ENCODE peak calls at places on chromosomes 6 and 20, in ten cellular contexts. M, I, H, V, S, K, E, O, F and U are unnamed samples.

GRCh38 chr6:42227173-42227850 is 9.7 kb upstream of the MRPS10 start:
- DNase-seq in E (peak; percentile 16), K (no peak), O (no peak), V (no peak), M (no peak), F (no peak), S (no peak), H (no peak), I (no peak), U (no peak)

GRCh38 chr20:56373942-56374341 is 15.2 kb downstream of the FAM210B start:
- DNase-seq in I (no peak), O (no peak), E (no peak), H (no peak), M (no peak), S (peak; percentile 62), V (no peak), F (no peak), K (no peak), U (no peak)

GRCh38 chr20:3629893-3630292 is 33.3 kb downstream of the GFRA4 start:
- DNase-seq in S (no peak), O (no peak), H (no peak), V (no peak), E (no peak), M (no peak), K (no peak), F (no peak), I (no peak), U (no peak)

GRCh38 chr6:150079604-150080003 is 10.7 kb upstream of the ULBP3 start:
- DNase-seq in E (no peak), V (no peak), I (no peak), O (no peak), S (no peak), K (no peak), H (no peak), M (no peak), F (no peak), U (no peak)

GRCh38 chr6:15550724-15551123 is 112.1 kb downstream of the DTNBP1 start:
- DNase-seq in F (no peak), V (no peak), O (no peak), H (no peak), S (no peak), I (no peak), M (no peak), E (no peak), K (no peak), U (no peak)

GRCh38 chr6:52664991-52665686 is 5.8 kb upstream of the TMEM14A start:
- DNase-seq in S (no peak), K (no peak), H (no peak), F (no peak), E (no peak), I (no peak), O (no peak), M (no peak), V (no peak), U (no peak)

GRCh38 chr6:106119526-106119925 is 33.4 kb downstream of the PRDM1 start:
- DNase-seq in V (no peak), K (no peak), O (no peak), S (peak; percentile 77), E (no peak), I (no peak), M (no peak), F (no peak), H (no peak), U (no peak)

GRCh38 chr6:5497896-5498578 is 236.7 kb downstream of the FARS2 start:
- DNase-seq in E (no peak), V (no peak), O (no peak), K (no peak), S (no peak), I (no peak), H (no peak), M (no peak), F (no peak), U (no peak)

GRCh38 chr20:310645-311044 is 13.3 kb downstream of the ZCCHC3 start:
- DNase-seq in O (no peak), H (no peak), I (no peak), V (no peak), E (no peak), S (no peak), F (no peak), K (no peak), M (no peak), U (no peak)

GRCh38 chr20:311603-312002 is 13.7 kb upstream of the SOX12 start:
- DNase-seq in H (no peak), K (no peak), E (no peak), V (no peak), O (no peak), S (no peak), I (no peak), F (no peak), M (no peak), U (no peak)

GRCh38 chr20:309306-309840 is 12.0 kb downstream of the ZCCHC3 start:
- DNase-seq in H (no peak), I (no peak), V (no peak), F (no peak), O (peak; percentile 27), S (peak; percentile 45), K (no peak), E (no peak), M (no peak), U (no peak)

GRCh38 chr20:308427-309038 is 11.2 kb downstream of the ZCCHC3 start:
- DNase-seq in F (no peak), M (no peak), O (no peak), V (no peak), H (no peak), K (no peak), E (no peak), S (no peak), I (no peak), U (no peak)

GRCh38 chr20:309841-310644 is 12.7 kb downstream of the ZCCHC3 start:
- DNase-seq in I (peak; percentile 96), H (peak; percentile 92), V (peak; percentile 96), E (no peak), O (peak; percentile 100), M (peak; percentile 90), S (peak; percentile 100), F (peak; percentile 90), K (peak; percentile 98), U (peak; percentile 99)
- H3K27ac ChIP-seq in I (peak overlapping the region; percentile 90), H (peak overlapping the region; percentile 5), V (no peak overlapping the region), E (no peak overlapping the region), O (peak overlapping the region; percentile 97), M (peak overlapping the region; percentile 59), S (peak overlapping the region; percentile 97), F (peak overlapping the region; percentile 65), K (peak overlapping the region; percentile 41), U (peak overlapping the region; percentile 97)

GRCh38 chr6:38107073-38107472 is 287.5 kb downstream of the ZFAND3 start:
- DNase-seq in M (no peak), V (no peak), I (no peak), H (no peak), K (no peak), S (no peak), O (no peak), F (no peak), E (no peak), U (no peak)
- H3K27ac ChIP-seq in M (no peak overlapping the region), V (no peak overlapping the region), I (no peak overlapping the region), H (no peak overlapping the region), K (no peak overlapping the region), S (no peak overlapping the region), O (peak overlapping the region; percentile 42), F (no peak overlapping the region), E (no peak overlapping the region), U (no peak overlapping the region)

GRCh38 chr6:41025966-41026365 is 13.1 kb downstream of the UNC5CL start:
- DNase-seq in H (no peak), E (no peak), M (no peak), F (no peak), I (no peak), V (no peak), S (no peak), K (no peak), O (no peak), U (no peak)

GRCh38 chr6:41023114-41023513 is 15.9 kb downstream of the UNC5CL start:
- DNase-seq in S (no peak), V (no peak), F (no peak), I (no peak), O (no peak), M (no peak), E (no peak), K (no peak), H (no peak), U (no peak)

GRCh38 chr6:41017663-41018062 is 21.4 kb downstream of the UNC5CL start:
- DNase-seq in E (no peak), I (no peak), O (no peak), K (no peak), M (no peak), S (no peak), F (no peak), H (no peak), V (no peak), U (no peak)

GRCh38 chr6:41021832-41022231 is 17.2 kb downstream of the UNC5CL start:
- DNase-seq in K (no peak), O (peak; percentile 25), E (peak; percentile 45), H (no peak), I (no peak), V (no peak), S (peak; percentile 51), M (peak; percentile 68), F (no peak), U (no peak)

DNA sequence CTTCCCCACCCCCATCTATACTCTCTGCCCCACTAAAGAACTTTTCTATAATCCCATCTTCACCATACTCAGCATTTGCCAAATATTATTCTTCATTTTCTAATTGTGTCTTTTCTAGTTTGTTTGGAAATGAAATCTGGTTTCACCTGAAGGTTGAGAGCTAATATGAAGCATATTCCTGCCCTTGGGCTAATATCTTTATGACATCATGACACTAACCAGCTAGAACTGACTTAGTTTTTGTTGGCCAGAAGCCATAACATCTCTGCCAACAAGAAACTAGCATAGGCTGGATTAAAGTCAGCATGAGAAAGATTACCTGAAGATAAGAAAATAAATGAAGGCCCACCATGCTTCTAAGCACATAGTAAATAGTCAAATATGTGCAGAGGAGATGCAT is 16.7 kb downstream of the UNC5CL start:
- DNase-seq in E (no peak), F (no peak), M (no peak), H (no peak), I (no peak), O (no peak), S (peak; percentile 42), K (no peak), V (no peak), U (no peak)
- H3K27ac ChIP-seq in E (peak overlapping the region; percentile 80), F (no peak overlapping the region), M (peak overlapping the region; percentile 53), H (no peak overlapping the region), I (no peak overlapping the region), O (no peak overlapping the region), S (peak overlapping the region; percentile 61), K (peak overlapping the region; percentile 65), V (no peak overlapping the region), U (no peak overlapping the region)

DNA sequence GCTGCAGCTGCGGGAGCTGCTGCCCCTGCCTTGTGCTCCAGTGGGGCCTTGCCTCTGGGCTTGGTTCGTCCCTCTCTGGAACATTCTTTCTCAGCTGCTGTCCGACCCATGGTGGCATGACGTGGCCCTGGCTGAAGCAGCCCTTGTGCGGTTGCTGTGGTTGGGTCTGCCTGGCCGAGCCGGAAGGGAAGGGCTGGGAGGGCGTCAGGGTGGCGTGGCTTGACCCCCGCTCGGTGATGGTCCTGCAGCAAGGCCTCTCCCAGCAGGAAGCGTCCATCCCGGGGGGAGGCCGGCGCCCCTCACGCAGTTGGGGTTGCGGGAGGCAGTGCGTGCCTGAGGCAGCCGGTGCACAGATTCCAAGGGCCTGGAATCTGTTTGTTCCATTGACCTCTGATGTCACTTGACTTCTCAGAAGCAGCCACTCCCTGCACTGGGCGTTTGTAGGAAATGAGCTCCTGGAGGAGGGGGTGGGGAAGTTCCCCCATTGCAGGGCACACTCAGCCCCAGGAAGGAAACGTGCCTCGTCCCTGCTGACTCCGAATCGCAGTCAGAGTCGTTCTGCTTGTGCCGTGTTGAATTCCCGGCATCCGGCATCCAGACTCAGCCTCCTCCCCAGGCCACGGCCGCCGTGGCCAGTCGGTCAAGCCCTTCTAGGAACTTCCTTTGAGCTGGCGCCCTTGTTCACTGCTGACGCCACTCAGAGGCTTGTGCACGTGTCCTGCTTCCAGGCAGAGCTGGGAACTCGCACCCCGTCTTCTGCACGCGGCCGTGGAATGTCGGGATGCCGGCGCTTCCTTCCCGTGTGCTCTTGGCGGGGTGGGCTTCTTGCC is 9.7 kb upstream of the TNFRSF6B start:
- DNase-seq in V (no peak), S (peak; percentile 60), K (peak; percentile 87), H (peak; percentile 49), O (peak; percentile 49), M (no peak), E (no peak), I (peak; percentile 77), F (peak; percentile 70), U (peak; percentile 59)
- H3K27ac ChIP-seq in V (no peak overlapping the region), S (peak overlapping the region; percentile 60), K (peak overlapping the region; percentile 79), H (peak overlapping the region; percentile 83), O (peak overlapping the region; percentile 44), M (peak overlapping the region; percentile 83), E (peak overlapping the region; percentile 83), I (peak overlapping the region; percentile 84), F (peak overlapping the region; percentile 67), U (peak overlapping the region; percentile 95)